ENCODE peak calls at places on chromosomes 2 and 18, in five cellular contexts. H, L, W, G and P are unnamed samples.

GRCh38 chr2:110657721-110658305 is 20.1 kb downstream of the BUB1 start:
- DNase-seq in H (no peak), L (no peak), W (no peak), G (no peak), P (no peak)

GRCh38 chr18:73842795-73843394 is 304.7 kb downstream of the FBXO15 start:
- DNase-seq in W (no peak), L (peak), G (no peak), H (peak), P (no peak)

GRCh38 chr2:64873472-64873924 is 115.7 kb upstream of the SLC1A4 start:
- DNase-seq in W (peak), H (peak), G (peak), L (peak), P (no peak)

GRCh38 chr2:54879598-54880355 is 156.3 kb downstream of the EML6 start:
- DNase-seq in G (no peak), H (no peak), L (no peak), W (no peak), P (no peak)

GRCh38 chr2:20411361-20411894 is 35.4 kb upstream of the RHOB start:
- DNase-seq in L (peak), W (peak), G (peak), H (peak), P (no peak)

GRCh38 chr2:68807821-68808266 is 63.4 kb downstream of the BMP10 start:
- DNase-seq in L (peak), W (no peak), G (peak), H (no peak), P (no peak)

GRCh38 chr18:32511147-32511546 is 40.5 kb upstream of the GAREM1 start:
- DNase-seq in L (no peak), W (no peak), H (no peak), G (no peak), P (no peak)

GRCh38 chr2:10258726-10259125 is 44.0 kb upstream of the HPCAL1 start:
- DNase-seq in L (no peak), H (no peak), G (no peak), W (no peak), P (peak)

GRCh38 chr2:162007447-162008040 is 66.5 kb downstream of the DPP4 start:
- DNase-seq in H (no peak), W (no peak), L (peak), G (no peak), P (no peak)

GRCh38 chr2:12721571-12722444 is 5.1 kb downstream of the TRIB2 start:
- DNase-seq in H (no peak), G (no peak), W (peak), L (peak), P (no peak)

GRCh38 chr18:5294113-5294617 is 1.4 kb downstream of the ZBTB14 start:
- DNase-seq in L (peak), G (peak), W (no peak), H (no peak), P (no peak)

GRCh38 chr18:59419386-59419785 is 60.3 kb upstream of the LMAN1 start:
- DNase-seq in G (no peak), L (peak), W (no peak), H (no peak), P (no peak)

GRCh38 chr2:104745856-104746255 is 108.1 kb upstream of the POU3F3 start:
- DNase-seq in L (no peak), G (no peak), H (no peak), W (no peak), P (no peak)

GRCh38 chr18:9380101-9380500 is 45.5 kb downstream of the TWSG1 start:
- DNase-seq in H (no peak), W (no peak), G (no peak), L (peak), P (no peak)

GRCh38 chr2:88059979-88060906 is 4.7 kb upstream of the KRCC1 start:
- DNase-seq in W (no peak), L (peak), G (no peak), H (peak), P (no peak)

GRCh38 chr2:222142027-222142426 is 156.8 kb downstream of the PAX3 start:
- DNase-seq in L (no peak), G (no peak), H (no peak), W (no peak), P (no peak)

GRCh38 chr2:127217470-127218325 is 2.4 kb downstream of the CYP27C1 start:
- DNase-seq in H (peak), L (no peak), G (no peak), W (no peak), P (peak)

GRCh38 chr18:11579916-11580315 is 29.5 kb upstream of the SLC35G4 start:
- DNase-seq in L (no peak), H (no peak), G (no peak), W (no peak), P (no peak)

GRCh38 chr2:54409752-54410151 is 46.4 kb upstream of the SPTBN1 start:
- DNase-seq in G (no peak), H (no peak), L (no peak), W (no peak), P (no peak)

GRCh38 chr2:219453691-219454131 is 19.1 kb downstream of the SPEG start:
- DNase-seq in W (no peak), L (peak), G (peak), H (no peak), P (no peak)

GRCh38 chr2:28709101-28709500 is 42.5 kb upstream of the PPP1CB start:
- DNase-seq in W (no peak), L (no peak), H (no peak), G (no peak), P (no peak)

GRCh38 chr2:179842498-179843153 is 18.8 kb downstream of the ZNF385B start:
- DNase-seq in W (no peak), H (no peak), G (no peak), L (peak), P (no peak)

GRCh38 chr2:180370476-180371205 is 363.5 kb upstream of the CWC22 start:
- DNase-seq in L (no peak), G (no peak), W (no peak), H (no peak), P (no peak)

GRCh38 chr2:173159794-173160463 is 84.3 kb downstream of the MAP3K20 start:
- DNase-seq in L (peak), G (peak), W (no peak), H (peak), P (no peak)

GRCh38 chr2:1363367-1363766 is 49.9 kb upstream of the TPO start:
- DNase-seq in G (no peak), H (no peak), W (no peak), L (no peak), P (no peak)

GRCh38 chr2:240569998-240570530 is 1.8 kb downstream of the RNPEPL1 start:
- DNase-seq in G (no peak), H (no peak), L (no peak), W (peak), P (no peak)

GRCh38 chr18:35443847-35444246 is 53.9 kb downstream of the INO80C start:
- DNase-seq in H (no peak), L (no peak), W (no peak), G (no peak), P (no peak)

GRCh38 chr2:951224-952006 is 766 bp downstream of the SNTG2 start:
- DNase-seq in W (no peak), L (no peak), G (no peak), H (no peak), P (no peak)

GRCh38 chr18:10417191-10417590 is 37.2 kb upstream of the APCDD1 start:
- DNase-seq in L (no peak), G (peak), H (no peak), W (no peak), P (no peak)

GRCh38 chr2:197435598-197436435 is 989 bp upstream of the SF3B1 start:
- DNase-seq in W (no peak), L (no peak), G (no peak), H (no peak), P (no peak)

GRCh38 chr18:4961121-4961909 is 235.7 kb downstream of the AKAIN1 start:
- DNase-seq in W (no peak), G (no peak), H (no peak), L (no peak), P (no peak)

GRCh38 chr2:240967681-240968621 is 30.5 kb upstream of the SNED1 start:
- DNase-seq in H (no peak), W (no peak), G (no peak), L (no peak), P (peak)

GRCh38 chr2:100182494-100183355 is 40.3 kb upstream of the AFF3 start:
- DNase-seq in G (no peak), H (no peak), W (no peak), L (no peak), P (no peak)

GRCh38 chr2:180604077-180604476 is 376.3 kb upstream of the UBE2E3 start:
- DNase-seq in H (no peak), G (no peak), L (peak), W (no peak), P (no peak)

GRCh38 chr18:65706646-65707045 is 44.2 kb upstream of the CDH7 start:
- DNase-seq in W (no peak), L (no peak), H (no peak), G (no peak), P (no peak)
- TF ChIP-seq CTCF in W (no peak), L (no peak), H (no peak), G (no peak), P (no peak)

GRCh38 chr2:97988722-97989121 is 7.0 kb downstream of the TMEM131 start:
- DNase-seq in H (no peak), L (peak), W (no peak), G (no peak), P (no peak)
- TF ChIP-seq CTCF in H (no peak), L (no peak), W (no peak), G (no peak), P (no peak)

GRCh38 chr2:205948883-205949282 is 137.1 kb downstream of the INO80D start:
- DNase-seq in H (no peak), L (no peak), G (no peak), W (no peak), P (no peak)

GRCh38 chr2:205948496-205948837 is 137.5 kb downstream of the INO80D start:
- DNase-seq in G (no peak), L (no peak), W (no peak), H (no peak), P (no peak)

GRCh38 chr2:205946226-205946625 is 139.7 kb downstream of the INO80D start:
- DNase-seq in W (no peak), G (no peak), L (no peak), H (no peak), P (no peak)

DNA sequence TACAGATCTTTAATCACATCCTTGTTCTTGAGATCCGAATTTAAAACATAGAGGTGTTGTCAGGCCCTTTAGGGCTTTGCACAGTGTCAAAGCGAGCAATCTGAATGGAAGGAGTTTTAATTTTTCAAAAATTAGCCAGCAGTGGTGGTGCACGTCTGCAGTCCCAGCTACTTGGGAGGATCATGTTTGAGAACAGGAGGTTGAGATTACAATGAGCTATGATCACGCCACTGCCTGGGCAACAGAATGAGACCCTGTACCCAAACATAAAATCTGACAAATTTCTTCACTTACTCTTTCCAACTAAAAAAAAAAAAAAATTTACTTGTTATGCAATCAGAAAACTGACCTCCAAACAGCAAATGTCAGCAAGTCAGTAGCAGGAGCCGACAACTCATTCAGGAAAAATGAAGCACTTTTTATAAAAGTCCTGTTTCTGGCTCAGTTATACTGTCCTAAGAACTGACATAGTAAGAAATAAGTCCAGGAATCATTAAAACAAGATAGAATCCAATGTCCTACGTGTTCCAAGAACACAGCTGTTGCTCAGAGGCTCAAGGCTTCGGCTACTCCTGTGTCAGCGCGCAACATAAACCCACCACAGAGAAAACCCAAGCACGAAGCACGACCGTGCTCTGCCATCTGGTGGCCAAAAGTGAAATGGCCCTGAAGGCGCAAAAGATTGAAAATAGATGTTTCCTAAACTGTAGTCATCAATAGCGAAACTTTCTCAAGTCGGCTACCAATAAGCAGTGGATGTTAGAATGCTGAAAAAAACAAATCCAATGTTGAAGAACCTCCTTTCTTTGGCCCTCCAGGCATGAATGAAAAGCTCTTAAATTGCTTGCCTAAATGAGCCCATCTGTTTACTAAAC is 138.1 kb downstream of the INO80D start:
- DNase-seq in G (peak), H (peak), L (peak), W (peak), P (no peak)
- TF ChIP-seq CTCF in G (peak), H (peak), L (peak), W (peak), P (peak)

GRCh38 chr2:167122389-167122788 is 234.1 kb downstream of the XIRP2 start:
- DNase-seq in H (no peak), G (no peak), W (no peak), L (no peak), P (no peak)
- TF ChIP-seq CTCF in H (no peak), G (no peak), W (no peak), L (no peak), P (no peak)

DNA sequence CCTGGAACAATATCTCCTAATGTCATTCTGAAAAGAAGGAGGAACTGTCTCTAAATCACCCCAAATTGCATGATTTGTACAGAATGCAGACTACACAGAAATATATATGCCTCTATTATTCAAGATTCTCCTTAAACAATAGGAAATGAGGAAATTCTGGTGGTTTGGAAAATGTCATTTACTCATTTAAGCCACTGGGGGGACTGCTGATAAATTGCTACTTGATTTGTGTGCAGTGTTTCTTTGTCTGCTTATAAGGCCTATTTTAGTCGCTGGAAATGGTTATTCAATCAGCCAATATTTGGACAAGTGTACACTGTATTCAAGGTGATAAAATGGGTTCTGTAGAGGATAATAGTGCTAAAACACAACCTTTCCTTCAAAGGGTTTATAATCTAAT is 801.9 kb upstream of the CELF4 start:
- DNase-seq in W (no peak), G (no peak), L (no peak), H (no peak), P (no peak)
- TF ChIP-seq CTCF in W (no peak), G (no peak), L (no peak), H (no peak), P (peak)